ENCODE peak calls at places on chromosomes 4 and X, in eight cellular contexts. M, J, G, V, P, Y, U and B are unnamed samples. For H3K27me3, the result is how much of the 10 kb centered on the place peaks cover.

GRCh38 chrX:150768580-150769190 is 75.5 kb downstream of the MTMR1 start:
- DNase-seq in V (peak), Y (no peak), J (no peak), G (no peak), M (no peak), U (no peak), P (no peak), B (no peak)

GRCh38 chr4:119559044-119559647 is 69.5 kb downstream of the PDE5A start:
- DNase-seq in M (peak), Y (peak), U (peak), P (peak), J (peak), G (peak), V (peak), B (peak)

GRCh38 chrX:1511829-1512228 is 25.2 kb downstream of the P2RY8 start:
- DNase-seq in M (no peak), J (no peak), G (no peak), V (no peak), Y (no peak), U (no peak), P (no peak), B (no peak)

GRCh38 chrX:47644557-47645091 is 5.7 kb downstream of the ELK1 start:
- DNase-seq in V (peak), G (peak), J (peak), P (peak), Y (peak), M (peak), U (peak), B (no peak)

GRCh38 chr4:26509681-26510333 is 19.5 kb upstream of the CCKAR start:
- DNase-seq in Y (no peak), G (no peak), M (no peak), U (no peak), P (no peak), V (no peak), J (peak), B (no peak)

GRCh38 chr4:87824352-87824751 is 8.4 kb upstream of the MEPE start:
- DNase-seq in U (peak), J (no peak), M (no peak), Y (no peak), G (peak), V (no peak), P (no peak), B (no peak)

GRCh38 chr4:113837397-113837796 is 75.9 kb upstream of the CAMK2D start:
- DNase-seq in J (peak), Y (peak), V (peak), U (peak), P (peak), G (peak), M (peak), B (peak)

GRCh38 chr4:167218022-167218608 is 16.2 kb downstream of the SPOCK3 start:
- DNase-seq in V (no peak), U (peak), Y (no peak), J (no peak), G (no peak), M (no peak), P (no peak), B (no peak)

GRCh38 chr4:174037631-174038030 is 245.8 kb downstream of the FBXO8 start:
- DNase-seq in G (no peak), Y (no peak), V (no peak), U (no peak), P (no peak), J (no peak), M (no peak), B (no peak)

GRCh38 chr4:880684-881405 is 51.3 kb downstream of the GAK start:
- DNase-seq in Y (no peak), P (no peak), J (no peak), U (no peak), V (no peak), G (no peak), M (no peak), B (no peak)

GRCh38 chrX:72100824-72101351 is 30.8 kb downstream of the RTL5 start:
- DNase-seq in M (no peak), P (no peak), Y (peak), G (no peak), U (no peak), J (peak), V (no peak), B (no peak)

GRCh38 chrX:137081239-137081638 is 47.4 kb upstream of the GPR101 start:
- DNase-seq in V (no peak), Y (no peak), M (no peak), G (no peak), P (no peak), J (no peak), U (no peak), B (no peak)

GRCh38 chr4:183163135-183163534 is 64.1 kb downstream of the WWC2 start:
- DNase-seq in M (no peak), J (no peak), Y (no peak), P (no peak), V (no peak), G (peak), U (no peak), B (no peak)
- H2AFZ ChIP-seq in M (no peak), J (no peak), Y (no peak), P (no peak), V (no peak), G (no peak), U (no peak), B (no peak)

GRCh38 chrX:91434351-91435168 is at the start of gene PABPC5:
- DNase-seq in V (peak), M (peak), G (peak), U (peak), P (peak), Y (no peak), J (peak), B (peak)

GRCh38 chrX:91435465-91435864 is 826 bp downstream of the PABPC5 start:
- DNase-seq in U (no peak), Y (no peak), V (no peak), M (no peak), J (peak), P (no peak), G (no peak), B (no peak)
- H3K27me3 ChIP-seq in U (under half), Y (under half), V (under half), M (under half), J (under half), P (under half), G (under half), B (under half)

DNA sequence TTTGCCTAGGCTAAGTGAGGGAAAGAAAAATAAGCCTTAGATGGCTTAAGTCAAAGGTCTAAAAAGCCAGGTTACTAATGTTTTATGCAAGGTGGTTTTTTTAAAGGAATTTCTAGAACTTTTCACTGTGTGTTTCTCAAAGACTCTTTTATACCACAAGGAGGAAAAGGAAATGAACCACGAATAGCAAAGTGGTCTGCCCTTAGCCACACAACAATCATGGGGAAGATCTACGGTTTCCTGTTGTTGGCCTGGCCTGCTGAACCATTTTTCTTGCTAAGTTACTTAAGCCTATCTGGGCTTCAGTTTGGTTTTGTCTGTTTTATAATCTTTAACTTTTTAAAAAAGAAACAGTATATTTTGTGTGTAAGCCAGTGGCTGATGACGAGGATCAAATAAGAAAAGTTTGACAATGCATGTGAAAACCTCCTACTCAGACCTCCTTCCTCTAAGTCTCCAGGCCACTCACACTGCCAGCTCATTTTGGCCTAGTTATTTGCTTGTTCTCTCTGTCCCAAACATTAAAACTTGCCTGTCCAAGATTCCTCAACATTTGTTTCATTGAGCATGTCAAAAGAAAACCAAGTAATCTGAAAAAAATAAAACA is 56.7 kb upstream of the COL25A1 start:
- DNase-seq in P (no peak), U (no peak), M (no peak), J (no peak), G (peak), V (no peak), Y (peak), B (peak)
- H2AFZ ChIP-seq in P (no peak), U (no peak), M (no peak), J (no peak), G (no peak), V (no peak), Y (no peak), B (peak)

DNA sequence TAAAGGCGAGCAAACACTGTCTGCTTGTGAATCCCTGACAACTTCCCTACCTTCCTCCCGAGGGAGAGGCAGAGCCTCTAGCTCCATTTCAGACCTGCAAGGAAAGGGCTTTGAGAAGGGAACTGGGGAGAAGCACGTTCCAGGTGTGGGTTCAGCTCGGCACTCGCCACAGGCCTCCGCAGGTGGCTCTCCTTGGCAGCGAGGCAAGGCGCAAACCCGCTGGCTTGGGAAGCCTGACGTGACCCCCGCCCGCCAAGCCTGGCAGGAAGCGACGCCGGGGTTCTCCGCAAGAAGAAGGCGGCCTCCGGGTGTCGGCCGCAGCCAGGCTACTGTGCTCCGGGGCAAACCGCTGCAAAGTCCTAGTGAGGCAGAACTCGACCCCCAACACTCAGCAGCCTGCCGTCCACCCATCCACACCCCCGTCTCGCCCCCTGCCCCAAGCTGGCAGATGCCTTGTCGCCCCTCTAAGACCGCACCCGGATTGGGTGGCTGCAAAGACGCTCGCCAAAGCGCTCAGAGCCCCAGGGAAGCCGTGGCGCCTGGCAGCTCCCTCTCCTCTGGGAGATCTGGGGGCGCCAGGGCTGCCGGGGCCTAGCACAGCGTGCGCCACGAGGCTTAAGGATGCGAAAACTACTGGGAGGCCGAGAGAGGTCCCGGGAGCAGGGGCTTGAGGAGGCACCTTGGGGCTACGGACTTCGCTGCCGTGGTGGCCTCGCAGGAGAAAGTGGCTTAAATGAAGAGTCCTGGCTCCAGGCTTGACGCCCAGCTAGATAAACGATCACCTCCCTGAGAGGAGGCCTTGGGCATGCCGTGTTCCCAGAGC is 21.8 kb downstream of the NKX3-2 start:
- DNase-seq in G (no peak), P (no peak), U (no peak), M (no peak), J (no peak), V (peak), Y (no peak), B (no peak)
- H3K27me3 ChIP-seq in G (half or more), P (half or more), U (half or more), M (under half), J (half or more), V (under half), Y (under half), B (half or more)

GRCh38 chr4:138487217-138487616 is 245.1 kb upstream of the SLC7A11 start:
- DNase-seq in G (no peak), U (no peak), Y (no peak), V (peak), M (no peak), P (no peak), J (no peak), B (no peak)
- H2AFZ ChIP-seq in G (no peak), U (no peak), Y (no peak), V (no peak), M (no peak), P (no peak), J (no peak), B (no peak)

GRCh38 chr4:4859010-4859798 is at the start of gene MSX1:
- DNase-seq in Y (peak), U (peak), G (peak), V (peak), P (peak), M (peak), J (peak), B (peak)

GRCh38 chr4:4856071-4857000 is 3.1 kb upstream of the MSX1 start:
- DNase-seq in V (peak), M (no peak), J (peak), P (no peak), Y (no peak), G (peak), U (peak), B (peak)

GRCh38 chr4:4858527-4858926 is 938 bp upstream of the MSX1 start:
- DNase-seq in M (no peak), J (no peak), P (no peak), Y (no peak), V (no peak), G (no peak), U (no peak), B (no peak)

GRCh38 chr4:4857001-4857808 is 2.3 kb upstream of the MSX1 start:
- DNase-seq in V (no peak), Y (no peak), G (no peak), J (no peak), P (no peak), M (no peak), U (no peak), B (no peak)

DNA sequence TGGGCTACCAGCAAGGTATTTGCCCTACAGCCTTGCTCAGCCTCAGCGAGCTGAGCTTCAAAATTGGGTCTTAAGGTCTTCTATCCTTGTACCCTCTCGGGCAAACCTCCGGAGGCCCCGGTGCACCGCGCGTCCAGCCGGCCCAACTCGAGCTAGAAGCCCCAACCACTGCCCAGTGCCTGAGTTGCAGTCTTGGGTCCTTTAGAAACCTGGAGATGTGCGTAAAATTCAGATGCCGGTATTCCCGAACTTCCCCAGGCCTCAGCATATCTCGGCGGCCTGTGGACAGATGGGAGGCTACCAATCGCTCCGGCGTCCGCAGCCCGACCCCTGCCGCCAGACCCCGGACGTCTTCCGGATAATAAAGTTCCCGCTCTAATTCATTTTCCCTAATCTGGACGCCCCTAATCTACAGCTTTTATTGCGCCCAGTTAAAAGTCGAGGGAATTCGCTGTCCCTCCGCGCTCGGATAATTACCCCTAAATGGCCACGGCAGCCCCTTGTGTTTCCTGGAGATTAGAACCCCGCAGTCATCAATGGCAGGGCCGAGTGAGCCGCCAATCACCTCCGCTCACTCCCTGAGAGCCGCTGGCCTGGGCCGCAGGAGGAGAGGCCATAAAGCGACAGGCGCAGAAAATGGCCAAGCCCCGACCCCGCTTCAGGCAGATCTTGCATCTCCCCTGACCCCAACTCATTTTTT is 1.5 kb upstream of the MSX1 start:
- DNase-seq in J (no peak), Y (no peak), M (no peak), G (no peak), V (no peak), U (no peak), P (no peak), B (no peak)
- H3K27me3 ChIP-seq in J (under half), Y (half or more), M (half or more), G (under half), V (under half), U (under half), P (under half), B (under half)

DNA sequence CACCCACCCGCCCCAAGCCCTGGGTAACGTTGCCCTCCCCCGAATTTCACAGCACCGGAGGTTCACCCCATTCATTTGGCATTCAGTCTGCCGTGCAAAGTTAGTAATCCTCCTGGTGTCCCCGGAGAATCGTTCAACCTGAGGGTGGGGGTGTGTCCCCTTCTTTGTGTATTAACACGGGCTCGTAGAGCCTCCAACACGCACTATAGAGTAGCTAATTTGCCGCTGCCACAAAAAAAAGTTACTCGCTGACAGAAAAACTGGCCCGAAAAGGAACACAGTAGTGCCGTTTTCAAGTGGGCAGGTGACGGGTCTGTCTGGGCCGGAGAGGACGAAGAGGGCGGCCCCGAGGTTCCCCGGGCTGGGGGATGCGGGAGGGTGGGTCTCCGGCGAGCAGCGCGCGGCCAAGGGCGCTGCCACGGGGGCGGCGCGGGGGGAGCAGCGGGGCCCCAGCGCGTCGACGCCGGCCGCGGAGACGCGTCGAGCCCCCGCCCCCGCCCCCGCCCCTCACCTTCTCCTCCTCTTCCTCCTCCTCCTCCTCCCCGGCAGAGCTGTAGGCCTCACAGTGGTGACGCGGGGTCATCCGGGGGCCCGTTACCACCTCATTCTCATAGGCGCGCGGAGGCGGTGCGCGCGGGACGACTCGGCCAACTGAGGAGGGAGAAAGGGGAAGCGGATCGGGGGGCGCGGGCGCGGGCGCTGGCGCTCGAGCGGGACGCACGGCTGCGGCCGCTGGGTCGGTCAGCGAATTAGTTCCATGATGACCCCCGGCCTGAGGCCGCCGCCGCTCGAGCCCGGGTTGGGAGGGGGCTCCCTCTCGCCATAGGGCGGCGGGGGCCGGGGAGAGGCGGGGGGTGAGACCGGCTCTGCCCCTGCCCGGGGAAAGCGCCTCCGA is 581 bp downstream of the CCNI start:
- DNase-seq in V (peak), P (peak), G (peak), Y (peak), J (peak), M (peak), U (peak), B (peak)
- H2AFZ ChIP-seq in V (no peak), P (peak), G (peak), Y (peak), J (peak), M (peak), U (peak), B (no peak)

GRCh38 chrX:154602766-154603437 is 16.2 kb downstream of the CTAG1B start:
- DNase-seq in J (no peak), G (no peak), P (no peak), M (no peak), V (peak), U (no peak), Y (no peak), B (no peak)
- H3K27me3 ChIP-seq in J (under half), G (under half), P (under half), M (under half), V (under half), U (under half), Y (under half), B (under half)

GRCh38 chr4:32172086-32172485 is 1451.9 kb downstream of the PCDH7 start:
- DNase-seq in P (no peak), U (peak), J (no peak), Y (no peak), V (no peak), G (peak), M (peak), B (no peak)
- H2AFZ ChIP-seq in P (no peak), U (no peak), J (no peak), Y (no peak), V (no peak), G (no peak), M (no peak), B (no peak)

GRCh38 chrX:41825796-41826195 is 97.6 kb downstream of the CASK start:
- DNase-seq in Y (no peak), J (no peak), V (no peak), U (no peak), G (no peak), P (no peak), M (no peak), B (no peak)
- H3K27me3 ChIP-seq in Y (under half), J (under half), V (under half), U (under half), G (under half), P (under half), M (under half), B (under half)